ENCODE peak calls at places on chromosomes 11 and 22, in six cellular contexts. D, J, F, E, U and N are unnamed samples.

GRCh38 chr11:82315093-82315492 is 418.6 kb downstream of the FAM181B start:
- DNase-seq in D (peak; percentile 30), J (no peak), F (peak; percentile 41), E (no peak), U (peak; percentile 46), N (no peak)

GRCh38 chr22:44389181-44389580 is 76.4 kb upstream of the SHISAL1 start:
- DNase-seq in D (peak; percentile 14), J (no peak), F (no peak), E (no peak), U (no peak), N (no peak)

GRCh38 chr11:38256436-38256835 is 1658.4 kb upstream of the RAG2 start:
- DNase-seq in D (no peak), J (no peak), F (no peak), E (no peak), U (no peak), N (no peak)

GRCh38 chr22:39917776-39918493 is 17.1 kb downstream of the GRAP2 start:
- DNase-seq in D (no peak), J (peak; percentile 39), F (peak; percentile 13), E (peak; percentile 11), U (peak; percentile 19), N (no peak)

GRCh38 chr11:133104014-133104753 is 428.1 kb downstream of the OPCML start:
- DNase-seq in D (no peak), J (no peak), F (no peak), E (no peak), U (no peak), N (no peak)

GRCh38 chr11:57523419-57523818 is 7.1 kb downstream of the TIMM10 start:
- DNase-seq in D (no peak), J (no peak), F (no peak), E (no peak), U (no peak), N (no peak)

GRCh38 chr11:76728778-76729177 is 54.4 kb upstream of the TSKU start:
- DNase-seq in D (no peak), J (no peak), F (no peak), E (no peak), U (no peak), N (no peak)

GRCh38 chr22:46589141-46589748 is 30.9 kb upstream of the GRAMD4 start:
- DNase-seq in D (no peak), J (no peak), F (no peak), E (no peak), U (no peak), N (no peak)

GRCh38 chr11:10878408-10879214 is 20.8 kb upstream of the ZBED5 start:
- DNase-seq in D (no peak), J (peak; percentile 73), F (peak; percentile 33), E (peak; percentile 79), U (peak; percentile 60), N (peak; percentile 75)

GRCh38 chr11:73914284-73914683 is 36.5 kb upstream of the DNAJB13 start:
- DNase-seq in D (no peak), J (no peak), F (peak; percentile 46), E (no peak), U (no peak), N (no peak)

GRCh38 chr22:43345761-43346261 is 2.6 kb upstream of the SCUBE1 start:
- DNase-seq in D (no peak), J (no peak), F (no peak), E (no peak), U (no peak), N (no peak)

GRCh38 chr11:74948546-74948897 is 369 bp downstream of the XRRA1 start:
- DNase-seq in D (no peak), J (peak; percentile 39), F (no peak), E (peak; percentile 27), U (peak; percentile 53), N (no peak)

GRCh38 chr11:84947970-84948600 is 679.1 kb downstream of the DLG2 start:
- DNase-seq in D (no peak), J (peak; percentile 2), F (no peak), E (no peak), U (no peak), N (no peak)

GRCh38 chr11:122104381-122104780 is 11.6 kb downstream of the BLID start:
- DNase-seq in D (no peak), J (peak; percentile 63), F (no peak), E (no peak), U (no peak), N (no peak)

GRCh38 chr11:23423656-23424055 is 563.4 kb upstream of the CCDC179 start:
- DNase-seq in D (no peak), J (no peak), F (no peak), E (no peak), U (no peak), N (no peak)

GRCh38 chr11:72224587-72225410 is at the start of gene INPPL1:
- DNase-seq in D (peak; percentile 41), J (peak; percentile 68), F (peak; percentile 66), E (peak; percentile 33), U (peak; percentile 28), N (peak; percentile 48)

GRCh38 chr22:24952837-24953293 is 349 bp downstream of the KIAA1671 start:
- DNase-seq in D (peak; percentile 55), J (peak; percentile 52), F (peak; percentile 65), E (peak; percentile 40), U (peak; percentile 54), N (no peak)

GRCh38 chr11:17604913-17605230 is 57.8 kb downstream of the OTOG start:
- DNase-seq in D (no peak), J (no peak), F (no peak), E (no peak), U (no peak), N (no peak)

GRCh38 chr11:80632691-80633090 is 1191.9 kb upstream of the TENM4 start:
- DNase-seq in D (no peak), J (no peak), F (no peak), E (no peak), U (no peak), N (no peak)

GRCh38 chr22:46469701-46470100 is 67.7 kb downstream of the CELSR1 start:
- DNase-seq in D (no peak), J (no peak), F (peak; percentile 7), E (no peak), U (no peak), N (no peak)

GRCh38 chr11:77705195-77705876 is 67.7 kb upstream of the CLNS1A start:
- DNase-seq in D (no peak), J (peak; percentile 34), F (no peak), E (peak; percentile 60), U (no peak), N (no peak)

GRCh38 chr11:44611687-44612437 is 46.4 kb downstream of the CD82 start:
- DNase-seq in D (no peak), J (no peak), F (no peak), E (no peak), U (no peak), N (no peak)

GRCh38 chr11:114098927-114099326 is 39.4 kb downstream of the ZBTB16 start:
- DNase-seq in D (no peak), J (peak; percentile 36), F (peak; percentile 86), E (peak; percentile 78), U (peak; percentile 10), N (no peak)

GRCh38 chr22:24289781-24290181 is 19.1 kb downstream of the SPECC1L start:
- DNase-seq in D (no peak), J (peak; percentile 22), F (no peak), E (no peak), U (no peak), N (no peak)

GRCh38 chr22:33806191-33806590 is 114.1 kb downstream of the LARGE1 start:
- DNase-seq in D (no peak), J (no peak), F (no peak), E (no peak), U (no peak), N (peak; percentile 84)

GRCh38 chr22:43002198-43002577 is 12.8 kb downstream of the PACSIN2 start:
- DNase-seq in D (no peak), J (peak; percentile 84), F (no peak), E (peak; percentile 90), U (no peak), N (no peak)

GRCh38 chr11:41309716-41310115 is 149.7 kb downstream of the LRRC4C start:
- DNase-seq in D (no peak), J (no peak), F (no peak), E (no peak), U (no peak), N (peak; percentile 57)